ENCODE peak calls at places on chromosomes 3 and 15, in ten cellular contexts. One of them, this sample, is unnamed. For H3K4me1, the result is how much of the 10 kb centered on the place peaks cover.

GRCh38 chr3:30583973-30584372 is 22.4 kb upstream of the TGFBR2 start:
- DNase-seq in heart right ventricle: no peak
- DNase-seq in Caco-2: peak
- DNase-seq in cardiac muscle cell: no peak
- DNase-seq in osteoblast: no peak
- DNase-seq in tibial nerve: no peak
- DNase-seq in mucosa of descending colon: no peak
- DNase-seq in GM23248: no peak
- DNase-seq in right cardiac atrium: no peak
- DNase-seq in mesenchymal stem cell: no peak
- DNase-seq in this sample: no peak

GRCh38 chr3:190575441-190576190 is 61.7 kb downstream of the IL1RAP start:
- DNase-seq in cardiac muscle cell: no peak
- DNase-seq in heart right ventricle: no peak
- DNase-seq in Caco-2: no peak
- DNase-seq in osteoblast: no peak
- DNase-seq in tibial nerve: no peak
- DNase-seq in GM23248: no peak
- DNase-seq in mucosa of descending colon: no peak
- DNase-seq in mesenchymal stem cell: no peak
- DNase-seq in right cardiac atrium: peak
- DNase-seq in this sample: peak

GRCh38 chr3:139312959-139313358 is 30.9 kb upstream of the MRPS22 start:
- DNase-seq in Caco-2: peak
- DNase-seq in osteoblast: no peak
- DNase-seq in tibial nerve: no peak
- DNase-seq in right cardiac atrium: no peak
- DNase-seq in heart right ventricle: no peak
- DNase-seq in mesenchymal stem cell: peak
- DNase-seq in mucosa of descending colon: no peak
- DNase-seq in GM23248: peak
- DNase-seq in cardiac muscle cell: no peak
- DNase-seq in this sample: no peak

GRCh38 chr15:80988148-80988796 is 1.3 kb downstream of the MESD start:
- DNase-seq in cardiac muscle cell: no peak
- DNase-seq in mucosa of descending colon: no peak
- DNase-seq in Caco-2: no peak
- DNase-seq in GM23248: no peak
- DNase-seq in osteoblast: no peak
- DNase-seq in tibial nerve: no peak
- DNase-seq in heart right ventricle: no peak
- DNase-seq in mesenchymal stem cell: no peak
- DNase-seq in right cardiac atrium: no peak
- DNase-seq in this sample: no peak

GRCh38 chr3:30012941-30013543 is 593.4 kb upstream of the TGFBR2 start:
- DNase-seq in GM23248: peak
- DNase-seq in right cardiac atrium: peak
- DNase-seq in Caco-2: peak
- DNase-seq in cardiac muscle cell: peak
- DNase-seq in tibial nerve: peak
- DNase-seq in heart right ventricle: peak
- DNase-seq in mucosa of descending colon: peak
- DNase-seq in osteoblast: peak
- DNase-seq in mesenchymal stem cell: peak
- DNase-seq in this sample: peak

GRCh38 chr3:138329127-138329983 is at the start of gene NME9:
- DNase-seq in GM23248: peak
- DNase-seq in mesenchymal stem cell: peak
- DNase-seq in right cardiac atrium: peak
- DNase-seq in tibial nerve: peak
- DNase-seq in heart right ventricle: peak
- DNase-seq in cardiac muscle cell: peak
- DNase-seq in Caco-2: peak
- DNase-seq in mucosa of descending colon: peak
- DNase-seq in osteoblast: peak
- DNase-seq in this sample: peak

GRCh38 chr3:195909294-195909644 is 918 bp upstream of the TNK2 start:
- DNase-seq in mesenchymal stem cell: peak
- DNase-seq in osteoblast: peak
- DNase-seq in tibial nerve: no peak
- DNase-seq in GM23248: peak
- DNase-seq in cardiac muscle cell: peak
- DNase-seq in heart right ventricle: no peak
- DNase-seq in right cardiac atrium: no peak
- DNase-seq in mucosa of descending colon: no peak
- DNase-seq in Caco-2: no peak
- DNase-seq in this sample: no peak

GRCh38 chr3:37163262-37164020 is 10.9 kb downstream of the LRRFIP2 start:
- DNase-seq in Caco-2: no peak
- DNase-seq in tibial nerve: no peak
- DNase-seq in osteoblast: peak
- DNase-seq in cardiac muscle cell: no peak
- DNase-seq in mesenchymal stem cell: peak
- DNase-seq in mucosa of descending colon: no peak
- DNase-seq in right cardiac atrium: no peak
- DNase-seq in heart right ventricle: no peak
- DNase-seq in GM23248: peak
- DNase-seq in this sample: no peak

GRCh38 chr15:98311566-98312188 is 336.7 kb upstream of the IGF1R start:
- DNase-seq in heart right ventricle: peak
- DNase-seq in cardiac muscle cell: peak
- DNase-seq in osteoblast: peak
- DNase-seq in tibial nerve: peak
- DNase-seq in Caco-2: peak
- DNase-seq in right cardiac atrium: peak
- DNase-seq in mesenchymal stem cell: peak
- DNase-seq in GM23248: peak
- DNase-seq in mucosa of descending colon: peak
- DNase-seq in this sample: peak

GRCh38 chr3:73228425-73228824 is 167.0 kb downstream of the EBLN2 start:
- DNase-seq in osteoblast: no peak
- DNase-seq in tibial nerve: no peak
- DNase-seq in mesenchymal stem cell: no peak
- DNase-seq in Caco-2: no peak
- DNase-seq in mucosa of descending colon: no peak
- DNase-seq in right cardiac atrium: no peak
- DNase-seq in cardiac muscle cell: no peak
- DNase-seq in GM23248: peak
- DNase-seq in heart right ventricle: no peak
- DNase-seq in this sample: no peak

GRCh38 chr3:36792342-36792741 is 28.0 kb upstream of the DCLK3 start:
- DNase-seq in cardiac muscle cell: peak
- DNase-seq in mucosa of descending colon: no peak
- DNase-seq in mesenchymal stem cell: peak
- DNase-seq in osteoblast: no peak
- DNase-seq in Caco-2: peak
- DNase-seq in heart right ventricle: no peak
- DNase-seq in tibial nerve: no peak
- DNase-seq in GM23248: peak
- DNase-seq in right cardiac atrium: no peak
- DNase-seq in this sample: no peak

GRCh38 chr15:82832601-82833209 is 23.3 kb downstream of the WHAMM start:
- DNase-seq in osteoblast: peak
- DNase-seq in heart right ventricle: no peak
- DNase-seq in right cardiac atrium: no peak
- DNase-seq in tibial nerve: peak
- DNase-seq in mesenchymal stem cell: peak
- DNase-seq in Caco-2: no peak
- DNase-seq in mucosa of descending colon: no peak
- DNase-seq in GM23248: peak
- DNase-seq in cardiac muscle cell: no peak
- DNase-seq in this sample: no peak

GRCh38 chr15:78061963-78062427 is 15.5 kb downstream of the TBC1D2B start:
- DNase-seq in Caco-2: no peak
- DNase-seq in osteoblast: no peak
- DNase-seq in mucosa of descending colon: no peak
- DNase-seq in heart right ventricle: no peak
- DNase-seq in GM23248: peak
- DNase-seq in right cardiac atrium: no peak
- DNase-seq in mesenchymal stem cell: peak
- DNase-seq in cardiac muscle cell: peak
- DNase-seq in tibial nerve: no peak
- DNase-seq in this sample: peak
- H3K4me1 ChIP-seq in Caco-2: under half
- H3K4me1 ChIP-seq in osteoblast: half or more
- H3K4me1 ChIP-seq in mucosa of descending colon: half or more
- H3K4me1 ChIP-seq in heart right ventricle: under half
- H3K4me1 ChIP-seq in GM23248: half or more
- H3K4me1 ChIP-seq in right cardiac atrium: under half
- H3K4me1 ChIP-seq in mesenchymal stem cell: under half
- H3K4me1 ChIP-seq in cardiac muscle cell: under half
- H3K4me1 ChIP-seq in tibial nerve: under half
- H3K4me1 ChIP-seq in this sample: half or more

DNA sequence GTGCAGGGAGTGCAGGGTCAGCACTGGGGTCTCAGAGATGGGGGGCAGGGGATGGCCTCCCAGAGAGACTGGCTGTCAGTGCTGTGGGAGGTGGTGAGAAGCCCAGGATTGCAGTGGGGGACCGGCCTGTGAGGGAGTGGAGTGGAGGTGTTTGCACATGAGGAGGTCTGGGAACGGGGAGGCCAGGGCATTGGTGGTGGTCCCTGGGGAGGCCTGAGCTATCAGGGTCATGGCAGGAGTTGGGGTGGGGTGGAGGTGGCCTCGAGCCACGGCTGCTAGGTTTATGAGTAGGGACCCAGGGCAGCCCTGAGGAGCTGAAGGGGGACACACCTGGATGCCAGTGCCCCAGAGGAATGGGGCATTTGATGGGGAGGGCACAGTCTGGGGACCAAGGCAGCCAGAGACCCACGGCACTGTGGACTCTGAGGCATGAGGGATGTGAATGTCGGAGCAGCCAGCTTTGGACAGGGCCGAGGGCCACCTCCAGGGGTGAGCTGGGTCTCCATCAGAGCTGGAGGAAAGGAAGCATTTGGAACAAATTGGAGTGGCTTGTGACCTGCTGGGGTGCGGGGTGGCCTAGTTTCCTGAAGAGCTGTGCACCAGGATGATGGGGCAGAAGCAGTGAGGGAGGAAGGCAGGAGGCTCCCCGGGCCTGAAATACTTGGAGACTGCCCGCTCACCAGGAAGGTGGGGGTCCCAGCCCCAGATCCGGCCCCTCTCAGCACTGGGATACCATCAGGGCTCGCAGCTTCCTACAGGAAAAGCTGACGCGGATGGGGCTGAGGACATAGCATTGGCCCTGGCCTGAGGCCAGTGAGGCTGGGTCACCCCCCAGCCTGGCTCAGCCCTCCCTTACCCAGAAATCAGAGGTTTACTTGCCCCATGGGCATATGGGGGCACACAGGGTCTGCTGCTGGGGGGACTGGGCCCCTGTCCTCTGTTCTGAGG is 9.5 kb upstream of the CSPG4 start:
- DNase-seq in right cardiac atrium: no peak
- DNase-seq in osteoblast: peak
- DNase-seq in mucosa of descending colon: peak
- DNase-seq in mesenchymal stem cell: no peak
- DNase-seq in tibial nerve: no peak
- DNase-seq in GM23248: no peak
- DNase-seq in Caco-2: no peak
- DNase-seq in cardiac muscle cell: no peak
- DNase-seq in heart right ventricle: no peak
- DNase-seq in this sample: peak
- H3K4me1 ChIP-seq in right cardiac atrium: under half
- H3K4me1 ChIP-seq in osteoblast: under half
- H3K4me1 ChIP-seq in mucosa of descending colon: under half
- H3K4me1 ChIP-seq in mesenchymal stem cell: under half
- H3K4me1 ChIP-seq in tibial nerve: under half
- H3K4me1 ChIP-seq in GM23248: under half
- H3K4me1 ChIP-seq in Caco-2: under half
- H3K4me1 ChIP-seq in cardiac muscle cell: under half
- H3K4me1 ChIP-seq in heart right ventricle: under half
- H3K4me1 ChIP-seq in this sample: under half

DNA sequence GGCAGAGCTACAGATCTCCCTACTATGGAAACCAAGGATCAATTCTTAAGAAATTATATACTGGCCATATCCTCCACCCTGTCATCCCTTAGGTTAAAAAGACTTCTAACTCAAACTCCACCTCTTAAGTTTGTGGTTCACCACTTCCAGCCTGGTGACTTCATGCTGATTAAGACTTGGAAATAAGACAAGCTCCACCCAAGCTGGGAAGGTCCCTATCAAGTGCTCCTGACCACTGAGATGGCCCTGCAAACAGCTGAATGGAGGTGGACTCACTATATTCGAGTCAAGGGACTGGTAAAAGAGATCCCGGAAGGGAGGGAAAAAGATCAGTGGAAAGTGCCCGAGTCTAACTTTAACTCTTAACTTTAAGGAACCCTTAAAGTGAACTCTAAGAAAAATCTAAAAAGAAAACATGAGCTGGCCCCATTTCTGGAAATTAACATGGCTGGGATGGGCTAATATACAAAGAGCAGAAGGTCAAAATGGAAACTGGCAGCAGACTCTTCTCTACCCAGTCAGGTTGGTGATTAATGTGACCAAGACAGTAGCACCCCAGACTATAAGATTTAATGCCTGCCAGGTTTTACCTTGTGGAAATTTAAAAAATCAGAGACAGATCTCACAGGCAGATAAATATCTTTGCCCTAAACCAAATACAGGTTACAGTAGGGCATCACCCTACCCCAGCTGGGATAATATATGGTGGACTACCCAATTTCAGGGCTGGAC is 43.9 kb downstream of the PPCDC start:
- DNase-seq in GM23248: peak
- DNase-seq in Caco-2: no peak
- DNase-seq in mucosa of descending colon: no peak
- DNase-seq in tibial nerve: no peak
- DNase-seq in right cardiac atrium: no peak
- DNase-seq in osteoblast: no peak
- DNase-seq in mesenchymal stem cell: peak
- DNase-seq in cardiac muscle cell: no peak
- DNase-seq in heart right ventricle: no peak
- DNase-seq in this sample: no peak
- H3K4me1 ChIP-seq in GM23248: under half
- H3K4me1 ChIP-seq in Caco-2: half or more
- H3K4me1 ChIP-seq in mucosa of descending colon: under half
- H3K4me1 ChIP-seq in tibial nerve: under half
- H3K4me1 ChIP-seq in right cardiac atrium: under half
- H3K4me1 ChIP-seq in osteoblast: under half
- H3K4me1 ChIP-seq in mesenchymal stem cell: under half
- H3K4me1 ChIP-seq in cardiac muscle cell: under half
- H3K4me1 ChIP-seq in heart right ventricle: under half
- H3K4me1 ChIP-seq in this sample: under half

DNA sequence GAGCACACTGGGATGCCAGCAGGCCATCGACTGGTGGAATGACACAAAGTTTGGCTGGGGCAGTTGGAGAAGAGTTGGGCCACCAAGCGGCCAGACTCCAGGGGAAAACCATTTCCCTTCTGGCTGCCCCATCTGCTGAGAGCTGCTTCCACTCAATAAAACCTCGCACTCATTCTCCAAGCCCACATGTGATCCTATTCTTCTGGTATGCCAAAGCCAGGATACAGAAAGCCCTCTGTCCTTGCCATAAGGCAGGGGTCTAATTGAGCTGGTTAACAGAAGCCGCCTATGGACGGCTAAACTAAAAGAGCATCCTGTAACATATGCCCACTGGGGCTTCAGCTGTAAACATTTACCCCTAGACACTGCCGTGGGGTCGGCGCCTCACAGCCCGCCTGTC is 55.1 kb downstream of the NKIRAS1 start:
- DNase-seq in Caco-2: no peak
- DNase-seq in osteoblast: no peak
- DNase-seq in mesenchymal stem cell: no peak
- DNase-seq in tibial nerve: no peak
- DNase-seq in right cardiac atrium: no peak
- DNase-seq in mucosa of descending colon: no peak
- DNase-seq in GM23248: no peak
- DNase-seq in heart right ventricle: no peak
- DNase-seq in cardiac muscle cell: no peak
- DNase-seq in this sample: no peak
- H3K4me1 ChIP-seq in Caco-2: under half
- H3K4me1 ChIP-seq in osteoblast: under half
- H3K4me1 ChIP-seq in mesenchymal stem cell: under half
- H3K4me1 ChIP-seq in tibial nerve: under half
- H3K4me1 ChIP-seq in right cardiac atrium: under half
- H3K4me1 ChIP-seq in mucosa of descending colon: under half
- H3K4me1 ChIP-seq in GM23248: under half
- H3K4me1 ChIP-seq in heart right ventricle: under half
- H3K4me1 ChIP-seq in cardiac muscle cell: half or more
- H3K4me1 ChIP-seq in this sample: half or more

This sample was measured in tibial artery.